ENCODE peak calls at places on chromosomes 13 and 19, in seven cellular contexts. O is naive thymus-derived CD4-positive, alpha-beta T cell; A is DND-41; Y is thoracic aorta; M is CD4-positive, alpha-beta memory T cell; H is left ventricle myocardium inferior; G is heart right ventricle. V is an unnamed sample.

GRCh38 chr13:110807546-110807945 is 94.0 kb downstream of the ING1 start:
- DNase-seq in O (no peak), A (no peak), Y (no peak), M (no peak), H (no peak), G (no peak), V (no peak)

GRCh38 chr19:40453151-40453735 is 9.1 kb upstream of the SERTAD3 start:
- DNase-seq in O (no peak), A (no peak), Y (no peak), M (no peak), H (no peak), G (no peak), V (no peak)

GRCh38 chr13:45511310-45512147 is 46.8 kb downstream of the COG3 start:
- DNase-seq in O (peak; percentile 64), A (peak; percentile 42), Y (no peak), M (peak; percentile 55), H (no peak), G (peak; percentile 25), V (peak; percentile 30)

GRCh38 chr19:49581007-49581508 is at the start of gene PRRG2:
- DNase-seq in O (no peak), A (no peak), Y (no peak), M (no peak), H (no peak), G (no peak), V (no peak)

GRCh38 chr13:87295636-87296035 is 375.5 kb upstream of the SLITRK5 start:
- DNase-seq in O (no peak), A (no peak), Y (no peak), M (no peak), H (no peak), G (no peak), V (peak; percentile 19)

GRCh38 chr13:70023506-70023905 is 84.1 kb upstream of the ATXN8OS start:
- DNase-seq in O (no peak), A (no peak), Y (no peak), M (no peak), H (no peak), G (no peak), V (no peak)

GRCh38 chr13:49649244-49649962 is 21.1 kb downstream of the ARL11 start:
- DNase-seq in O (no peak), A (no peak), Y (no peak), M (no peak), H (no peak), G (no peak), V (no peak)

GRCh38 chr13:36297600-36298338 is at the start of gene CCDC169:
- DNase-seq in O (peak; percentile 60), A (no peak), Y (peak; percentile 23), M (peak; percentile 59), H (peak; percentile 63), G (peak; percentile 58), V (peak; percentile 90)

GRCh38 chr19:54339646-54340358 is 840 bp upstream of the LILRA4 start:
- DNase-seq in O (no peak), A (no peak), Y (no peak), M (no peak), H (no peak), G (no peak), V (no peak)

GRCh38 chr19:7799640-7800355 is 30.2 kb upstream of the EVI5L start:
- DNase-seq in O (peak; percentile 36), A (peak; percentile 53), Y (peak; percentile 14), M (peak; percentile 43), H (peak; percentile 52), G (peak; percentile 73), V (peak; percentile 54)

GRCh38 chr19:7833225-7834156 is 3.5 kb downstream of the EVI5L start:
- DNase-seq in O (no peak), A (no peak), Y (no peak), M (no peak), H (peak; percentile 82), G (peak; percentile 79), V (no peak)

GRCh38 chr13:34155931-34156607 is 338.1 kb downstream of the RFC3 start:
- DNase-seq in O (no peak), A (no peak), Y (no peak), M (no peak), H (no peak), G (no peak), V (no peak)

GRCh38 chr19:57888107-57888493 is 737 bp downstream of the ZNF814 start:
- DNase-seq in O (no peak), A (no peak), Y (no peak), M (no peak), H (no peak), G (no peak), V (no peak)

GRCh38 chr19:4369109-4369887 is 25.9 kb downstream of the MPND start:
- DNase-seq in O (peak; percentile 76), A (peak; percentile 44), Y (no peak), M (peak; percentile 81), H (peak; percentile 46), G (peak; percentile 64), V (no peak)

GRCh38 chr13:113486698-113487097 is 3.8 kb downstream of the DCUN1D2 start:
- DNase-seq in O (no peak), A (no peak), Y (no peak), M (no peak), H (no peak), G (no peak), V (no peak)

GRCh38 chr13:113489171-113489548 is 1.4 kb downstream of the DCUN1D2 start:
- DNase-seq in O (no peak), A (no peak), Y (no peak), M (no peak), H (no peak), G (no peak), V (no peak)

GRCh38 chr13:113488283-113488682 is 2.2 kb downstream of the DCUN1D2 start:
- DNase-seq in O (no peak), A (no peak), Y (no peak), M (no peak), H (no peak), G (no peak), V (no peak)

GRCh38 chr13:113483504-113484287 is 6.8 kb downstream of the DCUN1D2 start:
- DNase-seq in O (no peak), A (no peak), Y (no peak), M (no peak), H (no peak), G (no peak), V (no peak)

GRCh38 chr13:113485545-113485944 is 5.0 kb downstream of the DCUN1D2 start:
- DNase-seq in O (no peak), A (no peak), Y (no peak), M (no peak), H (no peak), G (no peak), V (no peak)
- H3K27ac ChIP-seq in O (no peak overlapping the region), A (no peak overlapping the region), Y (no peak overlapping the region), M (no peak overlapping the region), H (peak overlapping the region; percentile 95), G (peak overlapping the region; percentile 59), V (no peak overlapping the region)

DNA sequence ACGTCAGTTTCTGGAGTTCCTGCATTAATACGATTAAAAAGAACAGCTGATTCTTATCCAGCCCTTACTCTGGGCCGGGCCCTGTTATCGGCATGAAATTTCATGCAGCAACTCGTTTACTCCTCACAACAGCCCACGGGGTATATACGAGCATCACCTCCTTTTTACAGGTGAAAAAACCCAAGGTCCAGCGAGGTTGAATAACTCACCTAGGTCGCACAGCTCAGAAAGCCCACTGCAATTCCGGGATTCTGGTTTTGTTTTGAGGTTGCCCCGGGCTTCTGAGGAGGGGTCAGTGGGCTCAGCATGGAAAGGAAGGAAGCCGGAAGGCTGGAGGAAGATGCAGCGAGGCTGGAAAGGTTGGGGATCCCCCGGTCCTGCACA is 577 bp upstream of the ACP7 start:
- DNase-seq in O (no peak), A (no peak), Y (no peak), M (peak; percentile 2), H (no peak), G (no peak), V (no peak)
- H3K27ac ChIP-seq in O (no peak overlapping the region), A (no peak overlapping the region), Y (no peak overlapping the region), M (no peak overlapping the region), H (no peak overlapping the region), G (no peak overlapping the region), V (no peak overlapping the region)

DNA sequence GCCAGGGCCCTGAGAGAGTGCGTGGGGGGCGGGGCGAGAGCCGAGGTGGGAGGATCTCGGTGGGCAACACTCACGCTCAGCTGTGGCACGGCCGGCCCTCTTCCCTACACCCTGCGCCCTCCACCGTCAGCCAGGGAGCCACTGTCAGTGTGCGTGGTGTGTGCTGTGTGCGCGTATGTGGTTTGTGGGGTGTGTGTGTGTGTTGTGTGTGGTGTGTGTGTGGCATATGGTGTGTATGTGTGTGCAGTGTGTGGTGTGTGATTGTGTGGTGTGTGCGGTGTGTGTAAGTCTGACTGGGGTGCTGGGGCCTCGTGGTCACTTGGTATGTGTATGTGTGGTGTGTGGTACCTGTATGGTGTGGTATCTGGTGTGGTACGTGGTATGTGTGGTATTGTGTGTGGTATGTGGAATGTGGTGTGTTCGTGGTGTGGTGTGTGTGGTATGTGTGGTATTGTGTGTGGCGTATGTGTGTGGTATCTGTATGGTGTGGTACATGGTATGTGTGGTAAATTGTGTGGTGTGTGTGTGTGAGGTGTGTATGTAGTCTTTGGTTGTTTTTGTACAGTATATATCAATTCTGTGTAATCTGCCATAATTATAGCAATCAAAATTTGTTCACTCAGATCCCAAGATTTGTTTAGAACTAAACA is 5.1 kb downstream of the GRK1 start:
- DNase-seq in O (no peak), A (no peak), Y (no peak), M (no peak), H (peak; percentile 4), G (no peak), V (no peak)
- H3K27ac ChIP-seq in O (no peak overlapping the region), A (no peak overlapping the region), Y (no peak overlapping the region), M (no peak overlapping the region), H (no peak overlapping the region), G (no peak overlapping the region), V (no peak overlapping the region)

GRCh38 chr19:47313754-47314133 is 4.1 kb downstream of the C5AR1 start:
- DNase-seq in O (no peak), A (no peak), Y (no peak), M (no peak), H (no peak), G (no peak), V (no peak)

GRCh38 chr19:47310819-47311218 is 1.2 kb downstream of the C5AR1 start:
- DNase-seq in O (no peak), A (no peak), Y (no peak), M (no peak), H (peak; percentile 50), G (peak; percentile 29), V (peak; percentile 67)

GRCh38 chr19:47316513-47316912 is 6.9 kb downstream of the C5AR1 start:
- DNase-seq in O (no peak), A (no peak), Y (no peak), M (no peak), H (no peak), G (no peak), V (no peak)

GRCh38 chr19:47312366-47313006 is 2.8 kb downstream of the C5AR1 start:
- DNase-seq in O (no peak), A (no peak), Y (no peak), M (no peak), H (no peak), G (no peak), V (no peak)

DNA sequence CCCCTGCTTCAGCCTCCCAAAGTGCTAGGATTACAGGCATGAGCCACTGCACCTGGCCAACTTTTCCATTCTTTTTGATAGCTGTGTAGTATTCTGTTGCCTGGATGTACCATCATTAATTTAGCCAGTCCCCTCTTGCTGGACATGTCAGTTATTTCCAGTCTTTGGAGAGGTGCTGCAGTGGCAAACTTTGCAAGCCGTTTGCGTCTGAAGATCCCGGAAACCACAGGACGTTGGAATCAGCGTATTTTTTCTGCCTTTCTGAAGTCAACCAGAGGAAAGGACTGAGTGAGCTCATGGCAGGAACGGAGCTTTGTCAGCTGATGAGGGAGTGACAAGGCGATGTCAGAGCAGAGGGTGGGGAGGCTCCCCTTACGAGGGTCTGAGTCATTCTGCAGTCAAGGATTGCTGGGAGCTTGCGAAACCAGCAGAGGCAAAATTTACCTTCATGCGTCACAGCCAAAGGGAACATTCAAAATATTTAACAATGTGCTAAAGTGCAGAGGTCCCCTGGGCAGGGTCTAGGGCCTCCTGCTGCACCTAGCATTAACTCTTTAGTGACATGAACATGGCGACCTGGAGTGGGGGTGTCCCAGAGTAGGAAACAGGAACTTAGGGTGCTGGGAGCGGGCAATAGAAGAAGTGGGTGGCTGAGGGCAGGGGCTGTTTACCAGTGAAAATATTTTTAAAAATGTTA is 5.6 kb downstream of the C5AR1 start:
- DNase-seq in O (no peak), A (no peak), Y (peak; percentile 45), M (no peak), H (peak; percentile 40), G (peak; percentile 41), V (no peak)
- H3K27ac ChIP-seq in O (no peak overlapping the region), A (no peak overlapping the region), Y (no peak overlapping the region), M (no peak overlapping the region), H (peak overlapping the region; percentile 44), G (no peak overlapping the region), V (no peak overlapping the region)

V was measured in SJCRH30.